ENCODE peak calls at places on chromosome 13, in seven cellular contexts. One of them, this sample, is unnamed.

GRCh38 chr13:75541287-75541686 is 3.6 kb upstream of the COMMD6 start:
- DNase-seq in fibroblast of pulmonary artery: no peak
- DNase-seq in NCI-H69: no peak
- DNase-seq in psoas muscle: no peak
- DNase-seq in HFF-Myc: no peak
- DNase-seq in kidney tubule cell: no peak
- DNase-seq in anterior cingulate cortex: no peak
- DNase-seq in this sample: no peak

GRCh38 chr13:109271555-109271954 is 514.8 kb downstream of the IRS2 start:
- DNase-seq in fibroblast of pulmonary artery: no peak
- DNase-seq in NCI-H69: no peak
- DNase-seq in psoas muscle: no peak
- DNase-seq in HFF-Myc: no peak
- DNase-seq in kidney tubule cell: no peak
- DNase-seq in anterior cingulate cortex: no peak
- DNase-seq in this sample: no peak

GRCh38 chr13:53788286-53788685 is 759.7 kb downstream of the OLFM4 start:
- DNase-seq in fibroblast of pulmonary artery: no peak
- DNase-seq in NCI-H69: peak
- DNase-seq in psoas muscle: no peak
- DNase-seq in HFF-Myc: no peak
- DNase-seq in kidney tubule cell: no peak
- DNase-seq in anterior cingulate cortex: no peak
- DNase-seq in this sample: no peak

GRCh38 chr13:59452189-59452588 is 711.5 kb downstream of the DIAPH3 start:
- DNase-seq in fibroblast of pulmonary artery: no peak
- DNase-seq in NCI-H69: peak
- DNase-seq in psoas muscle: no peak
- DNase-seq in HFF-Myc: no peak
- DNase-seq in kidney tubule cell: no peak
- DNase-seq in anterior cingulate cortex: no peak
- DNase-seq in this sample: no peak

GRCh38 chr13:97719759-97720158 is 233.7 kb upstream of the IPO5 start:
- DNase-seq in fibroblast of pulmonary artery: no peak
- DNase-seq in NCI-H69: no peak
- DNase-seq in psoas muscle: no peak
- DNase-seq in HFF-Myc: no peak
- DNase-seq in kidney tubule cell: peak
- DNase-seq in anterior cingulate cortex: no peak
- DNase-seq in this sample: no peak

GRCh38 chr13:112738606-112739005 is 48.8 kb downstream of the ATP11A start:
- DNase-seq in fibroblast of pulmonary artery: no peak
- DNase-seq in NCI-H69: no peak
- DNase-seq in psoas muscle: no peak
- DNase-seq in HFF-Myc: no peak
- DNase-seq in kidney tubule cell: no peak
- DNase-seq in anterior cingulate cortex: no peak
- DNase-seq in this sample: no peak

GRCh38 chr13:98839826-98840769 is 87.6 kb upstream of the SLC15A1 start:
- DNase-seq in fibroblast of pulmonary artery: peak
- DNase-seq in NCI-H69: peak
- DNase-seq in psoas muscle: peak
- DNase-seq in HFF-Myc: no peak
- DNase-seq in kidney tubule cell: peak
- DNase-seq in anterior cingulate cortex: no peak
- DNase-seq in this sample: peak

GRCh38 chr13:103102482-103102881 is 36.3 kb upstream of the SLC10A2 start:
- DNase-seq in fibroblast of pulmonary artery: no peak
- DNase-seq in NCI-H69: no peak
- DNase-seq in psoas muscle: no peak
- DNase-seq in HFF-Myc: no peak
- DNase-seq in kidney tubule cell: peak
- DNase-seq in anterior cingulate cortex: no peak
- DNase-seq in this sample: no peak

GRCh38 chr13:28394422-28394821 is 100.5 kb downstream of the FLT1 start:
- DNase-seq in fibroblast of pulmonary artery: peak
- DNase-seq in NCI-H69: no peak
- DNase-seq in psoas muscle: no peak
- DNase-seq in HFF-Myc: no peak
- DNase-seq in kidney tubule cell: peak
- DNase-seq in anterior cingulate cortex: no peak
- DNase-seq in this sample: no peak

GRCh38 chr13:111853766-111854165 is 213.2 kb upstream of the SOX1 start:
- DNase-seq in fibroblast of pulmonary artery: no peak
- DNase-seq in NCI-H69: peak
- DNase-seq in psoas muscle: no peak
- DNase-seq in HFF-Myc: no peak
- DNase-seq in kidney tubule cell: peak
- DNase-seq in anterior cingulate cortex: no peak
- DNase-seq in this sample: no peak

GRCh38 chr13:110925023-110925608 is 10.2 kb upstream of the ANKRD10 start:
- DNase-seq in fibroblast of pulmonary artery: peak
- DNase-seq in NCI-H69: peak
- DNase-seq in psoas muscle: no peak
- DNase-seq in HFF-Myc: no peak
- DNase-seq in kidney tubule cell: no peak
- DNase-seq in anterior cingulate cortex: no peak
- DNase-seq in this sample: no peak

GRCh38 chr13:77860621-77861020 is 58.0 kb downstream of the EDNRB start:
- DNase-seq in fibroblast of pulmonary artery: peak
- DNase-seq in NCI-H69: peak
- DNase-seq in psoas muscle: no peak
- DNase-seq in HFF-Myc: no peak
- DNase-seq in kidney tubule cell: peak
- DNase-seq in anterior cingulate cortex: no peak
- DNase-seq in this sample: no peak

GRCh38 chr13:26923824-26924605 is 163.4 kb upstream of the GPR12 start:
- DNase-seq in fibroblast of pulmonary artery: peak
- DNase-seq in NCI-H69: no peak
- DNase-seq in psoas muscle: no peak
- DNase-seq in HFF-Myc: peak
- DNase-seq in kidney tubule cell: peak
- DNase-seq in anterior cingulate cortex: no peak
- DNase-seq in this sample: no peak

GRCh38 chr13:93227280-93227905 is 786 bp downstream of the GPC6 start:
- DNase-seq in fibroblast of pulmonary artery: peak
- DNase-seq in NCI-H69: peak
- DNase-seq in psoas muscle: peak
- DNase-seq in HFF-Myc: no peak
- DNase-seq in kidney tubule cell: peak
- DNase-seq in anterior cingulate cortex: peak
- DNase-seq in this sample: no peak

GRCh38 chr13:91162180-91162579 is 185.3 kb upstream of the MIR17HG start:
- DNase-seq in fibroblast of pulmonary artery: no peak
- DNase-seq in NCI-H69: no peak
- DNase-seq in psoas muscle: no peak
- DNase-seq in HFF-Myc: no peak
- DNase-seq in kidney tubule cell: peak
- DNase-seq in anterior cingulate cortex: no peak
- DNase-seq in this sample: no peak

GRCh38 chr13:110137677-110138008 is 169.3 kb downstream of the COL4A1 start:
- DNase-seq in fibroblast of pulmonary artery: no peak
- DNase-seq in NCI-H69: peak
- DNase-seq in psoas muscle: peak
- DNase-seq in HFF-Myc: no peak
- DNase-seq in kidney tubule cell: peak
- DNase-seq in anterior cingulate cortex: no peak
- DNase-seq in this sample: peak

GRCh38 chr13:100230813-100231575 is 142.1 kb downstream of the PCCA start:
- DNase-seq in fibroblast of pulmonary artery: no peak
- DNase-seq in NCI-H69: peak
- DNase-seq in psoas muscle: no peak
- DNase-seq in HFF-Myc: no peak
- DNase-seq in kidney tubule cell: no peak
- DNase-seq in anterior cingulate cortex: no peak
- DNase-seq in this sample: no peak

GRCh38 chr13:76852991-76853390 is 33.2 kb downstream of the KCTD12 start:
- DNase-seq in fibroblast of pulmonary artery: peak
- DNase-seq in NCI-H69: peak
- DNase-seq in psoas muscle: no peak
- DNase-seq in HFF-Myc: no peak
- DNase-seq in kidney tubule cell: peak
- DNase-seq in anterior cingulate cortex: no peak
- DNase-seq in this sample: no peak

GRCh38 chr13:22594041-22594440 is 586.7 kb upstream of the SGCG start:
- DNase-seq in fibroblast of pulmonary artery: no peak
- DNase-seq in NCI-H69: peak
- DNase-seq in psoas muscle: no peak
- DNase-seq in HFF-Myc: no peak
- DNase-seq in kidney tubule cell: no peak
- DNase-seq in anterior cingulate cortex: no peak
- DNase-seq in this sample: no peak

GRCh38 chr13:46168341-46168740 is 13.6 kb downstream of the LCP1 start:
- DNase-seq in fibroblast of pulmonary artery: peak
- DNase-seq in NCI-H69: no peak
- DNase-seq in psoas muscle: no peak
- DNase-seq in HFF-Myc: no peak
- DNase-seq in kidney tubule cell: peak
- DNase-seq in anterior cingulate cortex: no peak
- DNase-seq in this sample: peak